ENCODE peak calls at places on chromosomes 3 and 15, in eight cellular contexts. One of them, this sample, is unnamed.
A peak's percentile ranks its signal among the peaks of the same experiment; 100 is the strongest.

GRCh38 chr3:15654891-15655290 is 53.3 kb downstream of the BTD start:
- DNase-seq in stomach: no peak
- DNase-seq in psoas muscle: no peak
- DNase-seq in aorta: no peak
- DNase-seq in GM23248: no peak
- DNase-seq in tibial nerve: no peak
- DNase-seq in AG04450: no peak
- DNase-seq in IMR-90: no peak
- DNase-seq in this sample: no peak

GRCh38 chr3:172591876-172592771 is 68.9 kb upstream of the TNFSF10 start:
- DNase-seq in psoas muscle: no peak
- DNase-seq in AG04450: no peak
- DNase-seq in GM23248: no peak
- DNase-seq in IMR-90: peak; percentile 16
- DNase-seq in aorta: no peak
- DNase-seq in stomach: no peak
- DNase-seq in tibial nerve: no peak
- DNase-seq in this sample: peak; percentile 87

GRCh38 chr3:45105855-45106655 is 40.1 kb downstream of the CDCP1 start:
- DNase-seq in psoas muscle: no peak
- DNase-seq in aorta: no peak
- DNase-seq in AG04450: peak; percentile 75
- DNase-seq in tibial nerve: no peak
- DNase-seq in stomach: no peak
- DNase-seq in IMR-90: peak; percentile 94
- DNase-seq in GM23248: peak; percentile 93
- DNase-seq in this sample: no peak

GRCh38 chr3:128173849-128174248 is 20.6 kb downstream of the EEFSEC start:
- DNase-seq in GM23248: no peak
- DNase-seq in stomach: no peak
- DNase-seq in tibial nerve: no peak
- DNase-seq in AG04450: no peak
- DNase-seq in IMR-90: no peak
- DNase-seq in aorta: no peak
- DNase-seq in psoas muscle: no peak
- DNase-seq in this sample: no peak

GRCh38 chr3:4655145-4656045 is 162.2 kb downstream of the ITPR1 start:
- DNase-seq in GM23248: no peak
- DNase-seq in tibial nerve: no peak
- DNase-seq in aorta: no peak
- DNase-seq in stomach: no peak
- DNase-seq in psoas muscle: no peak
- DNase-seq in IMR-90: no peak
- DNase-seq in AG04450: no peak
- DNase-seq in this sample: no peak

GRCh38 chr3:28761380-28761779 is 412.8 kb upstream of the AZI2 start:
- DNase-seq in stomach: no peak
- DNase-seq in aorta: no peak
- DNase-seq in IMR-90: no peak
- DNase-seq in GM23248: no peak
- DNase-seq in psoas muscle: no peak
- DNase-seq in tibial nerve: no peak
- DNase-seq in AG04450: no peak
- DNase-seq in this sample: no peak

GRCh38 chr3:157393076-157393475 is 43.6 kb upstream of the PTX3 start:
- DNase-seq in GM23248: peak; percentile 48
- DNase-seq in IMR-90: no peak
- DNase-seq in psoas muscle: no peak
- DNase-seq in stomach: no peak
- DNase-seq in AG04450: no peak
- DNase-seq in tibial nerve: no peak
- DNase-seq in aorta: no peak
- DNase-seq in this sample: no peak

GRCh38 chr15:38886315-38887163 is 321.9 kb upstream of the RASGRP1 start:
- DNase-seq in aorta: no peak
- DNase-seq in AG04450: peak; percentile 65
- DNase-seq in tibial nerve: no peak
- DNase-seq in psoas muscle: no peak
- DNase-seq in stomach: no peak
- DNase-seq in IMR-90: peak; percentile 93
- DNase-seq in GM23248: peak; percentile 88
- DNase-seq in this sample: no peak

GRCh38 chr3:9452417-9452816 is 55.0 kb downstream of the SETD5 start:
- DNase-seq in aorta: no peak
- DNase-seq in psoas muscle: no peak
- DNase-seq in AG04450: no peak
- DNase-seq in tibial nerve: no peak
- DNase-seq in IMR-90: peak; percentile 19
- DNase-seq in GM23248: peak; percentile 57
- DNase-seq in stomach: no peak
- DNase-seq in this sample: peak; percentile 10

GRCh38 chr3:124813541-124813940 is 73.6 kb downstream of the ITGB5 start:
- DNase-seq in aorta: no peak
- DNase-seq in psoas muscle: no peak
- DNase-seq in GM23248: no peak
- DNase-seq in IMR-90: no peak
- DNase-seq in stomach: no peak
- DNase-seq in AG04450: no peak
- DNase-seq in tibial nerve: no peak
- DNase-seq in this sample: no peak

GRCh38 chr15:28919679-28920655 is 34.2 kb downstream of the APBA2 start:
- DNase-seq in aorta: peak; percentile 31
- DNase-seq in stomach: no peak
- DNase-seq in AG04450: no peak
- DNase-seq in IMR-90: no peak
- DNase-seq in tibial nerve: no peak
- DNase-seq in psoas muscle: no peak
- DNase-seq in GM23248: no peak
- DNase-seq in this sample: no peak

GRCh38 chr3:177481329-177481728 is 284.0 kb upstream of the TBL1XR1 start:
- DNase-seq in stomach: no peak
- DNase-seq in IMR-90: no peak
- DNase-seq in aorta: no peak
- DNase-seq in psoas muscle: no peak
- DNase-seq in GM23248: no peak
- DNase-seq in tibial nerve: no peak
- DNase-seq in AG04450: no peak
- DNase-seq in this sample: no peak

GRCh38 chr3:132592211-132592610 is 4.9 kb upstream of the ACKR4 start:
- DNase-seq in stomach: no peak
- DNase-seq in GM23248: peak; percentile 30
- DNase-seq in psoas muscle: no peak
- DNase-seq in AG04450: no peak
- DNase-seq in tibial nerve: no peak
- DNase-seq in IMR-90: no peak
- DNase-seq in aorta: no peak
- DNase-seq in this sample: no peak

GRCh38 chr3:106381265-106381942 is 512.6 kb upstream of the CBLB start:
- DNase-seq in stomach: no peak
- DNase-seq in IMR-90: no peak
- DNase-seq in GM23248: no peak
- DNase-seq in AG04450: no peak
- DNase-seq in aorta: no peak
- DNase-seq in tibial nerve: no peak
- DNase-seq in psoas muscle: no peak
- DNase-seq in this sample: no peak

GRCh38 chr15:35437157-35437556 is 108.8 kb downstream of the DPH6 start:
- DNase-seq in aorta: no peak
- DNase-seq in IMR-90: peak; percentile 23
- DNase-seq in psoas muscle: no peak
- DNase-seq in AG04450: no peak
- DNase-seq in stomach: no peak
- DNase-seq in GM23248: peak; percentile 27
- DNase-seq in tibial nerve: no peak
- DNase-seq in this sample: no peak

GRCh38 chr15:74200394-74200793 is 2.2 kb downstream of the STRA6 start:
- DNase-seq in tibial nerve: peak; percentile 85
- DNase-seq in AG04450: no peak
- DNase-seq in GM23248: peak; percentile 86
- DNase-seq in IMR-90: peak; percentile 76
- DNase-seq in stomach: no peak
- DNase-seq in psoas muscle: peak; percentile 63
- DNase-seq in aorta: peak; percentile 80
- DNase-seq in this sample: peak; percentile 33

GRCh38 chr3:126529585-126530170 is 5.7 kb downstream of the CHST13 start:
- DNase-seq in aorta: peak; percentile 37
- DNase-seq in psoas muscle: no peak
- DNase-seq in GM23248: no peak
- DNase-seq in tibial nerve: no peak
- DNase-seq in AG04450: no peak
- DNase-seq in stomach: no peak
- DNase-seq in IMR-90: no peak
- DNase-seq in this sample: no peak

GRCh38 chr15:50077655-50078054 is 41.4 kb downstream of the ATP8B4 start:
- DNase-seq in psoas muscle: no peak
- DNase-seq in AG04450: no peak
- DNase-seq in tibial nerve: no peak
- DNase-seq in aorta: no peak
- DNase-seq in stomach: no peak
- DNase-seq in IMR-90: no peak
- DNase-seq in GM23248: no peak
- DNase-seq in this sample: no peak

GRCh38 chr15:32671339-32672325 is 30.1 kb downstream of the SCG5 start:
- DNase-seq in stomach: no peak
- DNase-seq in AG04450: no peak
- DNase-seq in aorta: no peak
- DNase-seq in GM23248: peak; percentile 92
- DNase-seq in psoas muscle: no peak
- DNase-seq in IMR-90: no peak
- DNase-seq in tibial nerve: no peak
- DNase-seq in this sample: no peak

GRCh38 chr15:58924326-58924725 is 9.2 kb downstream of the SLTM start:
- DNase-seq in GM23248: peak; percentile 77
- DNase-seq in tibial nerve: no peak
- DNase-seq in AG04450: no peak
- DNase-seq in stomach: no peak
- DNase-seq in IMR-90: peak; percentile 68
- DNase-seq in psoas muscle: no peak
- DNase-seq in aorta: no peak
- DNase-seq in this sample: no peak

DNA sequence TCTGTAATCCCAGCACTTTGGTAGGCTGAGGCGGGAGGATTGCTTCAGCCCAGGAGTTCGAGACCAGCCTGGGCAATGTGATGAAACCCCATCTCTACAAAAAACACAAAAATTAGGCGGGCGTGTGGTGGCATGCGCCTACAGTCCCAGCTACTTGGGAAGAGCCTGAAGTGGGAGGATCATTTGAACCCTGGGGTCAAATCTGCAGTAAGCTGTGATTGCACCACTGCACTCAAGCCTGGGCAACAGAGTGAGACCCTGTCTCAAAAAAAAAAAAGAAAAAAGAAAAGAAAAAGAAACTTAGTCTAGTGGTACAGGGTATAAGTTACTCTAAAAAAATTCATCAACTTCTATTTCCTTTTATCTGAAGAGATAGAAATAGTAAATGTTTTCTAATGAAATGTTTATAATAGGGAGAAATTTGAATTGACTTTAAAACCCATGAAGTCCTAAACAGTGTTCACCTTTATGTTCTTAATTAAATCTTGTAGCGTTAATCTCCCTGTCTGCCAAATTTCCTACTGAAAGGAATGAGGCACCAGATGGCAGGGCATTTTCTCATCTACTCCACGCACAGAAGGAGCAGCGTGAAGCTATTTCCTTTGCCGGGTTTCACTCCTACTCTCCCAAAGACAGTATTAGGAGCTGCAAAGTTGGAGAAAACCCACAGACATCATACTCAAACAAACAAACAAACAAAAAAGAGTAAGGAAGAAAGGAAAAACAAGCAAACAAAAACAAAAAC is 1.9 kb downstream of the PCLAF start:
- DNase-seq in GM23248: peak; percentile 31
- DNase-seq in AG04450: no peak
- DNase-seq in psoas muscle: no peak
- DNase-seq in aorta: no peak
- DNase-seq in stomach: no peak
- DNase-seq in tibial nerve: no peak
- DNase-seq in IMR-90: no peak
- DNase-seq in this sample: no peak
- H3K4me3 ChIP-seq in GM23248: peak overlapping the region; percentile 71
- H3K4me3 ChIP-seq in AG04450: no peak overlapping the region
- H3K4me3 ChIP-seq in psoas muscle: no peak overlapping the region
- H3K4me3 ChIP-seq in aorta: no peak overlapping the region
- H3K4me3 ChIP-seq in stomach: no peak overlapping the region
- H3K4me3 ChIP-seq in tibial nerve: no peak overlapping the region
- H3K4me3 ChIP-seq in IMR-90: no peak overlapping the region
- H3K4me3 ChIP-seq in this sample: no peak overlapping the region

GRCh38 chr3:17935217-17935616 is 192.8 kb upstream of the TBC1D5 start:
- DNase-seq in aorta: no peak
- DNase-seq in GM23248: no peak
- DNase-seq in tibial nerve: no peak
- DNase-seq in IMR-90: no peak
- DNase-seq in stomach: no peak
- DNase-seq in AG04450: no peak
- DNase-seq in psoas muscle: no peak
- DNase-seq in this sample: peak; percentile 88
- H3K4me3 ChIP-seq in aorta: no peak overlapping the region
- H3K4me3 ChIP-seq in GM23248: no peak overlapping the region
- H3K4me3 ChIP-seq in tibial nerve: no peak overlapping the region
- H3K4me3 ChIP-seq in IMR-90: no peak overlapping the region
- H3K4me3 ChIP-seq in stomach: no peak overlapping the region
- H3K4me3 ChIP-seq in AG04450: no peak overlapping the region
- H3K4me3 ChIP-seq in psoas muscle: no peak overlapping the region
- H3K4me3 ChIP-seq in this sample: no peak overlapping the region

DNA sequence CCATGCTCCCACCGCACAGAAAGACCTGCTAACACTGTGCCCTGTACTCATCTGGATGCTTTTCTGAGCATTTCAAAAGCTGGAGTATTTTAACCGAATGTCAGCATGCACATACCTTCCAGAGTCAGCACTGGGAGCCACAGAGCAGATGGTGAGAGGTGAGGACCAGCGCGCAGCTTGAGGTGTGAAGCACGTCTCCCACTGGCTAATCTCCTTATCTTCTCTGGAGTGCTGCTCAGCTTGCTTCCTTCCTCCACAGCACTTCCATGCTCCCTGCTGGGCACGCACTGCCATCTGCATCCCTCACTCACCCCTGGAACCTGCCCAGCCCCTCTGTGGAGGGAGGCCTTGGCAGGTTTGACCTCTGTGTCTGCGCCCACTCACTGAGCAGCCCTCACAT is at the start of gene GNB5:
- DNase-seq in AG04450: no peak
- DNase-seq in IMR-90: no peak
- DNase-seq in psoas muscle: no peak
- DNase-seq in aorta: no peak
- DNase-seq in GM23248: no peak
- DNase-seq in stomach: no peak
- DNase-seq in tibial nerve: no peak
- DNase-seq in this sample: no peak
- H3K4me3 ChIP-seq in AG04450: no peak within 1 kb of the TSS
- H3K4me3 ChIP-seq in IMR-90: no peak within 1 kb of the TSS
- H3K4me3 ChIP-seq in psoas muscle: no peak within 1 kb of the TSS
- H3K4me3 ChIP-seq in aorta: no peak within 1 kb of the TSS
- H3K4me3 ChIP-seq in GM23248: no peak within 1 kb of the TSS
- H3K4me3 ChIP-seq in stomach: no peak within 1 kb of the TSS
- H3K4me3 ChIP-seq in tibial nerve: no peak within 1 kb of the TSS
- H3K4me3 ChIP-seq in this sample: no peak within 1 kb of the TSS

DNA sequence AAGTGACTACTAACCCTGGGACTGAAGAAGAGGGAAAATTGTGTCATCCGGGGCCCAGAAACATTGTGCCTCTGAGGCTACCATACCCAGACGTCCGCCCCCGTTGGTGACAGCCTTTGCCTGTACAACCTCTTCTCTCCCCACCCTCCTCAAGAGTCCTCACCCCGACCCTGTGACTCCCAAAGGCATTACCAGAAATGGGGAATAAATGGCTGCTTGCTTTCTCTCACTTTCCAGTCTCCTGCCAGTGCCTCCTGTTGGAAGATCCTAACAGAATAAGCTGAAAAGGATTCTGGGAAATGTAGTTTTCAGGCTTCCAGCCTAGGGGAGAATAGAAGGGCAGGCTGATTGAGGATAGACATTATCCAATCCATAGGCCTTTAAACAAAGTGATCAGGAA is 30.8 kb upstream of the SLC25A36 start:
- DNase-seq in IMR-90: peak; percentile 7
- DNase-seq in tibial nerve: no peak
- DNase-seq in GM23248: peak; percentile 46
- DNase-seq in aorta: no peak
- DNase-seq in stomach: no peak
- DNase-seq in AG04450: no peak
- DNase-seq in psoas muscle: no peak
- DNase-seq in this sample: peak; percentile 14
- H3K4me3 ChIP-seq in IMR-90: peak overlapping the region; percentile 34
- H3K4me3 ChIP-seq in tibial nerve: no peak overlapping the region
- H3K4me3 ChIP-seq in GM23248: peak overlapping the region; percentile 63
- H3K4me3 ChIP-seq in aorta: no peak overlapping the region
- H3K4me3 ChIP-seq in stomach: no peak overlapping the region
- H3K4me3 ChIP-seq in AG04450: no peak overlapping the region
- H3K4me3 ChIP-seq in psoas muscle: no peak overlapping the region
- H3K4me3 ChIP-seq in this sample: no peak overlapping the region